ENCODE peak calls at places on chromosomes 7 and 10, in seven cellular contexts. L is CD8-positive, alpha-beta T cell; H is neural progenitor cell; G is mammary epithelial cell; M is gastrocnemius medialis; Q is pancreas; B is body of pancreas. W is an unnamed sample. For H3K27me3, the result is how much of the 10 kb centered on the place peaks cover.

GRCh38 chr10:79947083-79947415 is 1.9 kb downstream of the SFTPD start:
- DNase-seq in L (no peak), H (no peak), G (no peak), M (no peak), Q (peak), B (peak), W (no peak)

GRCh38 chr10:65754112-65754511 is 1171.7 kb upstream of the LRRTM3 start:
- DNase-seq in L (no peak), H (no peak), G (no peak), M (no peak), Q (no peak), B (no peak), W (no peak)

GRCh38 chr10:60524541-60524940 is 134.9 kb upstream of the ANK3 start:
- DNase-seq in L (no peak), H (no peak), G (peak), M (no peak), Q (no peak), B (no peak), W (no peak)

GRCh38 chr7:116863168-116863670 is 832 bp downstream of the CAPZA2 start:
- DNase-seq in L (no peak), H (peak), G (peak), M (peak), Q (no peak), B (peak), W (no peak)

GRCh38 chr10:78401882-78402367 is 368.3 kb downstream of the RPS24 start:
- DNase-seq in L (no peak), H (peak), G (no peak), M (no peak), Q (no peak), B (no peak), W (no peak)

GRCh38 chr10:79202188-79203013 is 133.6 kb downstream of the ZMIZ1 start:
- DNase-seq in L (peak), H (peak), G (no peak), M (no peak), Q (no peak), B (peak), W (no peak)

GRCh38 chr7:39428221-39428620 is 138.0 kb upstream of the YAE1 start:
- DNase-seq in L (no peak), H (no peak), G (peak), M (no peak), Q (no peak), B (no peak), W (no peak)

GRCh38 chr10:62084434-62084833 is 182.9 kb downstream of the ARID5B start:
- DNase-seq in L (no peak), H (no peak), G (peak), M (no peak), Q (no peak), B (no peak), W (no peak)

GRCh38 chr7:31203551-31203950 is 137.0 kb downstream of the NEUROD6 start:
- DNase-seq in L (no peak), H (no peak), G (no peak), M (no peak), Q (no peak), B (no peak), W (no peak)

GRCh38 chr7:33185786-33186185 is 56.4 kb downstream of the BBS9 start:
- DNase-seq in L (no peak), H (peak), G (peak), M (no peak), Q (no peak), B (no peak), W (peak)

GRCh38 chr10:24893127-24893526 is 59.3 kb downstream of the PRTFDC1 start:
- DNase-seq in L (no peak), H (no peak), G (peak), M (no peak), Q (no peak), B (no peak), W (no peak)

GRCh38 chr7:35624299-35625186 is 70.4 kb downstream of the HERPUD2 start:
- DNase-seq in L (no peak), H (peak), G (peak), M (no peak), Q (no peak), B (peak), W (peak)

GRCh38 chr10:70363292-70363691 is 19.1 kb downstream of the LRRC20 start:
- DNase-seq in L (no peak), H (no peak), G (no peak), M (no peak), Q (no peak), B (no peak), W (no peak)

GRCh38 chr10:66882271-66882670 is 43.6 kb upstream of the LRRTM3 start:
- DNase-seq in L (no peak), H (no peak), G (no peak), M (no peak), Q (no peak), B (no peak), W (no peak)

GRCh38 chr10:84903320-84903719 is 574.9 kb downstream of the CCSER2 start:
- DNase-seq in L (no peak), H (no peak), G (no peak), M (no peak), Q (no peak), B (no peak), W (no peak)

GRCh38 chr10:19719320-19719719 is 96.9 kb upstream of the PLXDC2 start:
- DNase-seq in L (no peak), H (no peak), G (no peak), M (no peak), Q (no peak), B (no peak), W (no peak)

GRCh38 chr10:3451516-3452185 is 279.1 kb upstream of the PITRM1 start:
- DNase-seq in L (no peak), H (no peak), G (no peak), M (no peak), Q (no peak), B (no peak), W (no peak)

GRCh38 chr10:5509691-5510090 is 10.3 kb upstream of the CALML5 start:
- DNase-seq in L (no peak), H (no peak), G (no peak), M (no peak), Q (no peak), B (no peak), W (no peak)

GRCh38 chr7:55258631-55259030 is 106.5 kb upstream of the LANCL2 start:
- DNase-seq in L (no peak), H (no peak), G (no peak), M (no peak), Q (no peak), B (no peak), W (no peak)

GRCh38 chr7:55254242-55254595 is 110.9 kb upstream of the LANCL2 start:
- DNase-seq in L (no peak), H (no peak), G (no peak), M (no peak), Q (no peak), B (no peak), W (no peak)

GRCh38 chr7:55253188-55253587 is 111.9 kb upstream of the LANCL2 start:
- DNase-seq in L (no peak), H (no peak), G (no peak), M (no peak), Q (no peak), B (no peak), W (no peak)

GRCh38 chr7:55254596-55255500 is 110.3 kb upstream of the LANCL2 start:
- DNase-seq in L (peak), H (peak), G (peak), M (peak), Q (peak), B (peak), W (peak)

DNA sequence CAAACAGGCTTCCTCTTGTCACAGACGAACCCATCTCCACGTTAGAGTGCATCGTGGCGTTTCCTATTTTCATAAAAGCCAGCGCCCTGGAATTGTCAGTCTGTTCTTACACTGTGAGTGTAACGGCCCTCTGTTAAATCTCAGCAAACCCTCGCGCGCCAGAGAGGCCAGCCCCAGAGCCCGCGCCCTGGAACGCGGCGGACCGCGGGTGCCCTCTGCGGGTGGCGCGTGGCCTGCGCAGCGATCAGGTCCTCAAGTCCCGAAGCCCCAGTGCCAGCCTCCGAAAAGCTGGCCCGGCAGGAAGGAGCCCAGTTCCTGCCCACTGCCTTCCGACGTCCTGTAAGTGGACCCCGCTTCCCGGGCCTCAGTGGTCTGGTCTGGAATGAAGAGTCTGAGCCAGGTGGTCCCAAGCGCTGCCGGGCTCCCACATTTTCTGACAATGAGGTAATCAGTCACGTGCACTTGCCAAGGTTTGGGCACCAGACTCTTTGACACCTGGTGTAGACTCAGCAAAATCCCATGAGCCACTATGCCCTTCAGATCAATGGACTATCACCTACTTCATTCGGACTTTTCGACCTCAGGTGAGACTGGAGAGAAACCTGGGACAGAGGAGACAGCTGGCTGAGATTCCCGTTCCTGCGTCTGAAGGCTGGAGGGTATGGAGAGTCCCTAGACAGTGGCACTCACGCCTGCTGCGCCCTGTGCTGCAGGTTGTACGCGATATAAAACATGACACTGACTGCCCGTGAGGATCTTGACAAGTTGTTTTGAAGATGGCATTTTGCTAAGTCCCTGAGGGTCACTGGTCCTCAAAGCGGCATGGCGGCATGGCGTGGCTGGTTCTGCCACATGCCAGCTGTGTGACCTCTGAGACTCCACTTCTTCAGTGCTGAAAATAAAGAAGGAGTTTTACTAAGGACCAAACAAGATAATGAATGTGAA is 109.4 kb upstream of the LANCL2 start:
- DNase-seq in L (peak), H (peak), G (peak), M (peak), Q (peak), B (peak), W (peak)
- H3K27me3 ChIP-seq in L (under half), H (under half), G (under half), M (under half), Q (under half), B (under half), W (under half)

DNA sequence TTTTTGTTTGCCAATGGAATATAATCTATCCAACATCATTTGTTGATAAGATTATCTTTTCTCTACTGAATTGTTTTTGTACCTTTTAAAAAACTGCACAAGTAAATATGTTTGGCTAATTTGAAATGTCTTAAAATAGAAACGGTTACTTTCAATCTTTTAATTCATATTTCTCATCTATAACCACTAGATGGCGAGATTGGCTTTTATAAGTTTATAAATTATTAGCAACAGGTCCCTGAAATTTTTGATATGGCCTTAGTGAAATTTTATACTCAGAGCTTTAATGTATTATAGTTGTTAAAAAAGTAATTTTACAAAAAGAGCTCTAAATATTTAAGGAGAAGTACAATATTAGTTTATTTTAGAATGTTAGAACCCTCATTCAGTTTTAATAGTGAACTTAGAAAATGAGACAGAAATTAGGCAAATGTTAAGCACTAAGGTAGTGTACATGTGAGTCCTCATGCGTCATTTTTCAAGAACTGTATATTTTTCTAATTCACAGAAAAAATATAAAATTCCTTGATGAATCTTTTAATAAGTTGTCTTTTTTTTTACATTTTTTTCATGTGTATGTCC is 592.5 kb downstream of the ARL4A start:
- DNase-seq in L (no peak), H (peak), G (no peak), M (no peak), Q (no peak), B (no peak), W (no peak)
- TF ChIP-seq CTCF in L (peak), H (peak), G (peak), M (peak), Q (no peak), B (peak), W (no peak)

GRCh38 chr7:1663857-1664651 is 6.0 kb upstream of the ELFN1 start:
- DNase-seq in L (no peak), H (peak), G (no peak), M (no peak), Q (peak), B (peak), W (no peak)
- H3K27me3 ChIP-seq in L (under half), H (half or more), G (under half), M (half or more), Q (under half), B (under half), W (under half)

DNA sequence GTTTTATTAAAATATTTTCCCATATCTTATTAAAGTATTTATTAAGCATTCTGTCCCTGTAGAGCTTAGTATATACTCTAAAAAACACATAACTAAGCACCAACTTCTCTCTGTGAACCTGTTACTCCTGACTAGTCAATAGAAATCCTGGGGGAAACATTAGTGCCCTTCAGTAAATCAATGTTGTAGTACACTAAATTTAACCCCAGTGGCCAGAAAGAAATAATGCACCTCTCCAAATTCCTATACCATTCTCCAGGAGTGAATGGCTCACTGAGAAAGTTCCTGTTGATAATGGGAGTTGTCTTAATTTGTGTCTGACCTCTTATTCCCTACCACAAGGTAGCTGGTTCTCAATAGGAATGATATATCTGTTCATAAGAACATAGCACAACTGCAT is 188.2 kb downstream of the SEMA3D start:
- DNase-seq in L (no peak), H (no peak), G (no peak), M (no peak), Q (no peak), B (no peak), W (no peak)
- TF ChIP-seq CTCF in L (no peak), H (peak), G (no peak), M (no peak), Q (no peak), B (no peak), W (no peak)

W was measured in HL-60.